ENCODE peak calls at places on chromosome 16, in seven cellular contexts. I, X, P, K, Z, R and A are unnamed samples.

GRCh38 chr16:30958164-30959083 is 870 bp downstream of the SETD1A start:
- DNase-seq in I (peak), X (no peak), P (peak), K (no peak), Z (peak), R (peak), A (no peak)

GRCh38 chr16:1959269-1960039 is at the start of gene NDUFB10:
- DNase-seq in I (peak), X (peak), P (peak), K (peak), Z (peak), R (peak), A (peak)

GRCh38 chr16:84175351-84176081 is 11.3 kb downstream of the TAF1C start:
- DNase-seq in I (peak), X (peak), P (peak), K (peak), Z (peak), R (peak), A (no peak)

GRCh38 chr16:4409081-4409932 is 7.1 kb downstream of the CORO7 start:
- DNase-seq in I (no peak), X (no peak), P (no peak), K (no peak), Z (no peak), R (peak), A (no peak)

GRCh38 chr16:16080465-16081065 is 131.1 kb downstream of the ABCC1 start:
- DNase-seq in I (no peak), X (no peak), P (no peak), K (no peak), Z (no peak), R (no peak), A (no peak)

GRCh38 chr16:60107920-60108319 is 1373.8 kb upstream of the GOT2 start:
- DNase-seq in I (no peak), X (no peak), P (no peak), K (no peak), Z (no peak), R (no peak), A (no peak)

GRCh38 chr16:57798953-57799618 is 3.2 kb downstream of the KIFC3 start:
- DNase-seq in I (no peak), X (no peak), P (no peak), K (no peak), Z (no peak), R (no peak), A (no peak)

GRCh38 chr16:81485824-81486554 is 41.4 kb downstream of the CMIP start:
- DNase-seq in I (peak), X (no peak), P (no peak), K (no peak), Z (no peak), R (no peak), A (no peak)

GRCh38 chr16:87180069-87180468 is 137.1 kb downstream of the C16orf95 start:
- DNase-seq in I (no peak), X (no peak), P (no peak), K (no peak), Z (no peak), R (no peak), A (no peak)

GRCh38 chr16:17224859-17225258 is 245.9 kb downstream of the XYLT1 start:
- DNase-seq in I (peak), X (peak), P (peak), K (peak), Z (peak), R (peak), A (no peak)

GRCh38 chr16:2250652-2251280 is 621 bp downstream of the ECI1 start:
- DNase-seq in I (peak), X (no peak), P (no peak), K (peak), Z (no peak), R (no peak), A (no peak)

GRCh38 chr16:88543230-88543813 is 26.9 kb upstream of the ZC3H18 start:
- DNase-seq in I (no peak), X (no peak), P (no peak), K (no peak), Z (no peak), R (no peak), A (no peak)

DNA sequence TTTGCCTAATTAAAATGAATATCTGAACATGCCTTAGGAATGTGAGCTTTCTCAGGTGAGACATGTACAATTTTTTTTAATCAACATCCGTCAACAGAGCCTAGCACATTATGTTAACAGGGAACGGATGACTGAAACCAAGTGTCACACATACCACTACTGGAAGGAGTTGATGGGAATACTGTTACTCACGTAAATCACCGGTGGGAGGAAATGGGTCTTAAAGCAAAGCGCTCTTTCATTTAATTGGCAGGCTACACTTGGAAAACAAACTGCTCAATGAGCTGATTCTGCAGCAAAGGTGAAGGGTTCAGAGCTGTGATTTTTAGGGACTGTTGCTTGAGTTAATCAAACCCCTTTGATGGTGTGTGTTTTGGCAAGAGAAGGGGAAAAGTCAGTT is 4.8 kb downstream of the CPPED1 start:
- DNase-seq in I (peak), X (no peak), P (no peak), K (no peak), Z (no peak), R (no peak), A (no peak)
- TF ChIP-seq CTCF in I (no peak), X (no peak), P (no peak), K (no peak), Z (no peak), R (no peak), A (no peak)

GRCh38 chr16:73060948-73061495 is 13.1 kb upstream of the ZFHX3 start:
- DNase-seq in I (no peak), X (no peak), P (no peak), K (no peak), Z (no peak), R (no peak), A (no peak)

GRCh38 chr16:73063854-73064226 is 15.9 kb upstream of the ZFHX3 start:
- DNase-seq in I (no peak), X (no peak), P (no peak), K (no peak), Z (no peak), R (no peak), A (no peak)

GRCh38 chr16:73063284-73063733 is 15.4 kb upstream of the ZFHX3 start:
- DNase-seq in I (peak), X (no peak), P (no peak), K (no peak), Z (no peak), R (no peak), A (no peak)

GRCh38 chr16:73064227-73064995 is 16.5 kb upstream of the ZFHX3 start:
- DNase-seq in I (peak), X (no peak), P (no peak), K (no peak), Z (no peak), R (no peak), A (no peak)

GRCh38 chr16:73062640-73063283 is 14.8 kb upstream of the ZFHX3 start:
- DNase-seq in I (peak), X (no peak), P (no peak), K (no peak), Z (no peak), R (no peak), A (no peak)
- H3K4me3 ChIP-seq in I (peak), X (peak), P (no peak), K (no peak), Z (no peak), R (no peak), A (no peak)

DNA sequence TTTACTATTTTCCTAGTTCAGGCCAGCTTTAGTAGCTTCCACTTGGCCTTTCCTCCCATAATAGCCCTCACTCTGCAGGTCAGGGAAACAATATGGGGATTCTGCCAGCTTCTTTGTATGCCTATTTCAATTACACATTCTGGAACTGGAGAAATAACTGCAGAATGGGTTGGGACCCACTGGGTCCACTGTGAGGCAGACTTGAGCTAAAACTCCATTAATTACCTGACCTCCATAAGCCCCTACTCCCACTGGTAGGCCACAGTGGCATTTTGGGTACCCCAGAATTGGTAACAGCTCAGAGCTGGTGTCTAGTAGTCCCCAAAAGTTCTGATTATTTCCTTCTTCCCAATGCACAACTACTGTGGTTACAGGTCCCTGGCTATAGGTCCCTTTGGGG is 16.7 kb upstream of the TENT4B start:
- DNase-seq in I (no peak), X (no peak), P (no peak), K (no peak), Z (no peak), R (no peak), A (no peak)
- TF ChIP-seq CTCF in I (no peak), X (no peak), P (peak), K (no peak), Z (no peak), R (no peak), A (peak)

GRCh38 chr16:29663020-29663828 is at the start of gene SPN:
- DNase-seq in I (no peak), X (no peak), P (peak), K (no peak), Z (no peak), R (no peak), A (no peak)

GRCh38 chr16:29662000-29662728 is 883 bp upstream of the SPN start:
- DNase-seq in I (no peak), X (no peak), P (no peak), K (no peak), Z (no peak), R (no peak), A (no peak)

GRCh38 chr16:29664133-29664912 is 1.3 kb downstream of the SPN start:
- DNase-seq in I (no peak), X (no peak), P (peak), K (peak), Z (no peak), R (no peak), A (no peak)

GRCh38 chr16:29662729-29663019 is 373 bp upstream of the SPN start:
- DNase-seq in I (no peak), X (no peak), P (peak), K (peak), Z (no peak), R (no peak), A (no peak)

GRCh38 chr16:29663829-29664132 is 734 bp downstream of the SPN start:
- DNase-seq in I (no peak), X (no peak), P (no peak), K (no peak), Z (no peak), R (no peak), A (no peak)
- H3K4me3 ChIP-seq in I (no peak), X (no peak), P (peak), K (no peak), Z (no peak), R (no peak), A (no peak)

GRCh38 chr16:61946019-61946418 is 90.2 kb downstream of the CDH8 start:
- DNase-seq in I (no peak), X (no peak), P (no peak), K (no peak), Z (no peak), R (no peak), A (no peak)
- TF ChIP-seq CTCF in I (no peak), X (no peak), P (peak), K (no peak), Z (no peak), R (no peak), A (no peak)

DNA sequence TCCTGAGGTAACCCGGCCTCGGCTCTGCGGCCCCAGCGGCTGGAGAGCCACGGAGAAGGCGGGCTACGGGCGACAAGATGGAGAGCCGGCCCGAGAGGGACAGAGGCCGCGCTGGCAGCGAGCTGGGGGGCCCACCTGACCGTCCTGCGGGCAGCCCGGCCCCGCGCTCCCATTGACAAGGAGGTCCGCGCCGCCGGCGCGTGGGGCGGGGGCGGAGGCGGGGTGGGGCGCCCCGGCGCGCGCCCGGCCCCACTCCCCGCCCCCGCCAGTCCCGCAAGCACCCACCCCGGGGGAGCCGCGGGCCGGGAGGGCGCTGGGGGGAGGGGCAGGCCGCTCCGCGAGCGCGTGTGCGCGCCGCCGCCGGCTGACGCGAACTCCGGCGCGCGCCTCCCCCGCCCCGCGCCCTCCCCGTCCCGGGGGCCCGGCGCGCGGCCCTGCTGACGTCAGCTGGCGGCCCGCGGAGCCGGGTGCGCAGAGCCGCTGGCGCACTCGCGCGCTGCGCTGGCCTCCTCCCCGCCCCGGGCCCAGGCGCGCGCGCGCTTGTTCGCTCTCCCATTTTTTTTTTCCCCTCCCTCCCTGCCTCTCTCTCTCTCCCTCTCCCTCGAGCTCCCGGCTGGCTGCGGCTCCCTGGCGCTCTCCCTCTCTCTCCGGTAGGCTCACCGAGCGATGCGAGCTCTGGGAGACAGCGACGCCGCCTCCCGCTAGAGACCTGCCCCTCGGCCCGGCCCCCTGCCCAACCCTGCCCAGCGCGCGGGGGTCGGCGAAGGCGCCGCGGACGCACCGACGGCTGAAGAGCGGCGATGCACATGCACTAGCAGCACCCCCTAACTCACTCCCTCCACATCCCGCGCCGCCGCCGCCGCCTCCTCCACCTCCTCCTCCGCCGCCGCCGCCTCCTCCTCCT is at the start of gene GNAO1:
- DNase-seq in I (peak), X (no peak), P (no peak), K (peak), Z (peak), R (peak), A (peak)
- H3K4me3 ChIP-seq in I (peak), X (peak), P (no peak), K (peak), Z (peak), R (peak), A (peak)